ENCODE peak calls at places on chromosomes 13 and 19, in nine cellular contexts. I, T, D, R, A, B, P, Y and Z are unnamed samples.

GRCh38 chr19:58182577-58182988 is 278 bp upstream of the ZNF274 start:
- DNase-seq in I (peak; percentile 93), T (no peak), D (no peak), R (no peak), A (no peak), B (no peak), P (no peak), Y (no peak), Z (no peak)

GRCh38 chr13:46903748-46904147 is 6.9 kb upstream of the HTR2A start:
- DNase-seq in I (no peak), T (peak; percentile 51), D (no peak), R (no peak), A (peak; percentile 45), B (no peak), P (no peak), Y (no peak), Z (peak; percentile 40)

GRCh38 chr13:80011448-80012212 is 329.3 kb downstream of the SPRY2 start:
- DNase-seq in I (peak; percentile 40), T (peak; percentile 73), D (no peak), R (no peak), A (no peak), B (no peak), P (no peak), Y (no peak), Z (peak; percentile 55)

GRCh38 chr19:34269081-34269480 is 14.7 kb downstream of the GARRE1 start:
- DNase-seq in I (no peak), T (no peak), D (no peak), R (no peak), A (no peak), B (no peak), P (no peak), Y (no peak), Z (no peak)

GRCh38 chr19:290539-291521 is at the start of gene PLPP2:
- DNase-seq in I (peak; percentile 65), T (peak; percentile 38), D (no peak), R (peak; percentile 62), A (no peak), B (peak; percentile 23), P (no peak), Y (peak; percentile 51), Z (peak; percentile 17)

GRCh38 chr13:66794340-66795031 is 435.6 kb downstream of the PCDH9 start:
- DNase-seq in I (peak; percentile 18), T (no peak), D (no peak), R (no peak), A (no peak), B (no peak), P (no peak), Y (no peak), Z (no peak)

GRCh38 chr19:47232422-47233211 is 1.6 kb upstream of the BBC3 start:
- DNase-seq in I (peak; percentile 70), T (peak; percentile 56), D (no peak), R (peak; percentile 78), A (peak; percentile 81), B (peak; percentile 74), P (no peak), Y (no peak), Z (peak; percentile 76)

GRCh38 chr13:23506071-23506820 is 64.0 kb upstream of the TNFRSF19 start:
- DNase-seq in I (no peak), T (peak; percentile 12), D (no peak), R (no peak), A (peak; percentile 16), B (peak; percentile 65), P (no peak), Y (no peak), Z (no peak)

GRCh38 chr13:43016226-43016625 is 7.2 kb upstream of the DNAJC15 start:
- DNase-seq in I (no peak), T (no peak), D (no peak), R (no peak), A (no peak), B (no peak), P (no peak), Y (no peak), Z (no peak)

GRCh38 chr13:73870970-73871935 is 263.0 kb downstream of the KLF12 start:
- DNase-seq in I (no peak), T (peak; percentile 93), D (no peak), R (no peak), A (peak; percentile 95), B (peak; percentile 83), P (no peak), Y (no peak), Z (peak; percentile 83)

GRCh38 chr19:47004012-47004465 is 15.6 kb upstream of the NPAS1 start:
- DNase-seq in I (no peak), T (no peak), D (no peak), R (no peak), A (no peak), B (no peak), P (no peak), Y (no peak), Z (no peak)

GRCh38 chr19:38196948-38197656 is 26.9 kb downstream of the DPF1 start:
- DNase-seq in I (no peak), T (no peak), D (no peak), R (no peak), A (no peak), B (no peak), P (no peak), Y (no peak), Z (no peak)

GRCh38 chr13:113143466-113144254 is 14.8 kb upstream of the PROZ start:
- DNase-seq in I (no peak), T (no peak), D (no peak), R (no peak), A (no peak), B (no peak), P (no peak), Y (no peak), Z (no peak)

GRCh38 chr13:26457212-26457611 is 100.3 kb upstream of the WASF3 start:
- DNase-seq in I (no peak), T (no peak), D (no peak), R (peak; percentile 5), A (peak; percentile 48), B (no peak), P (no peak), Y (no peak), Z (no peak)

GRCh38 chr19:45254044-45254531 is 3.0 kb downstream of the MARK4 start:
- DNase-seq in I (no peak), T (no peak), D (no peak), R (no peak), A (no peak), B (no peak), P (no peak), Y (no peak), Z (no peak)

GRCh38 chr19:15201374-15202023 is 704 bp upstream of the NOTCH3 start:
- DNase-seq in I (no peak), T (no peak), D (no peak), R (no peak), A (no peak), B (no peak), P (no peak), Y (no peak), Z (no peak)

GRCh38 chr13:30053904-30054303 is 203.5 kb upstream of the UBL3 start:
- DNase-seq in I (no peak), T (no peak), D (no peak), R (no peak), A (no peak), B (no peak), P (no peak), Y (no peak), Z (no peak)

GRCh38 chr13:76245920-76246319 is 609.8 kb downstream of the LMO7 start:
- DNase-seq in I (no peak), T (no peak), D (no peak), R (no peak), A (no peak), B (no peak), P (no peak), Y (no peak), Z (no peak)

GRCh38 chr13:76250211-76250610 is 614.1 kb downstream of the LMO7 start:
- DNase-seq in I (no peak), T (no peak), D (no peak), R (no peak), A (no peak), B (no peak), P (no peak), Y (no peak), Z (no peak)

GRCh38 chr13:76245216-76245615 is 609.1 kb downstream of the LMO7 start:
- DNase-seq in I (no peak), T (no peak), D (no peak), R (no peak), A (no peak), B (no peak), P (no peak), Y (no peak), Z (no peak)
- TF ChIP-seq CTCF in I (no peak), T (no peak), D (no peak), R (no peak), A (no peak), B (no peak), P (no peak), Y (no peak), Z (no peak)

GRCh38 chr19:50718255-50719118 is 1.1 kb downstream of the SHANK1 start:
- DNase-seq in I (no peak), T (no peak), D (no peak), R (no peak), A (no peak), B (no peak), P (no peak), Y (peak; percentile 55), Z (no peak)
- H3K4me3 ChIP-seq in I (no peak overlapping the region), T (peak overlapping the region; percentile 41), D (peak overlapping the region; percentile 55), R (peak overlapping the region; percentile 56), A (peak overlapping the region; percentile 32), B (peak overlapping the region; percentile 60), P (peak overlapping the region; percentile 51), Y (peak overlapping the region; percentile 62), Z (peak overlapping the region; percentile 61)

DNA sequence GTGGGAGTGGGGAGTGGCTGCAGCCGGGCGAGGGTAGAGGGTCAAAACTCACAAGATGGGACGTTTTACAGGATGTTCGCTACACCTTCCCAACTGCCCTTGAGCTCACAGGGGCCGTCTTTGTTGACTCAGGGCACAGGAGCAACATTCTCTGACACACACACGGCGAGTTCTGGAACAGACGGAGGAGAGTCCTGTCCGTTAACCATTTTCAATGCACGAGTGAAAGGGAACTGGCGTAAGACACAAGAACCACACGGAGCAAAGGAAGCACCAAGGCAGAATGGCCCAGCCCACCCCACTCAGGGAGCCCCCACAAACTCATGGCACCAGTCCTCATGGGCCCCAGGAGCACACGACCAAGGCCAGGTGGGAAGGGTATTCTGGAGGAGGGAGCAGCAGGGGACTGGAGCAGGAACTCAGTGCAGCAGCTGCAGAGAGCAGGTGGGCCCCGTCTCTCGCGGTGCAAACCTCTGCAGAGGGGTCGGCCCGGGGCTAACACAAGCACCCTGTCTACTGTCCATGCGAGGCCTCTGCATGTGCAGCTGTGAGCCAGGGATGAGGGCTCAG is 37.9 kb upstream of the ISYNA1 start:
- DNase-seq in I (no peak), T (no peak), D (no peak), R (no peak), A (no peak), B (no peak), P (no peak), Y (no peak), Z (no peak)
- TF ChIP-seq CTCF in I (no peak), T (no peak), D (no peak), R (no peak), A (no peak), B (no peak), P (no peak), Y (no peak), Z (no peak)

DNA sequence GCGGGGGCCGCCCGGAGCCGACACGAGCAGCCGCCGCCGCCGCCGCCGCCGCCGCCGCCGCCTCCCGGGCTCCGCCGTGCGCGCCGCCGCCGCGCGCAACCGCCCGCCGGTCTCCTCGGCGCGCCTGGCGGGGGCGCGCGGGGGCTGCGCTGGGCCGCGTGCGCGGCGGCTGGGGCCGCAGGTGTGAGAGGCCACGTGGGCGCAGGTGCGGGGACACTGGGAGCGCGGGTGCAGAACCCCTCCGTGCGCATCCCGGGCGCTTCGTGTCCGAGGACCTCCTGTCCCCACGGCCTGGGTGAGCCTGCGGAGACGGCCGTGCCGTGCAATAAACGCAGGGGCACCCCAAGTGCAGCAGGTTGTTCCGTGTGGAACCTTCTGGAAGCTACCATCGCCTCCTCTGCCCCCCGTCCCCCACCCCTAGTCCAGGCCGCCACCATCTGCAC is at the start of gene LINGO3:
- DNase-seq in I (no peak), T (no peak), D (no peak), R (no peak), A (no peak), B (no peak), P (no peak), Y (peak; percentile 60), Z (no peak)
- H3K4me3 ChIP-seq in I (no peak within 1 kb of the TSS), T (peak within 1 kb of the TSS; percentile 19), D (peak within 1 kb of the TSS; percentile 47), R (peak within 1 kb of the TSS; percentile 30), A (peak within 1 kb of the TSS; percentile 32), B (peak within 1 kb of the TSS; percentile 14), P (no peak within 1 kb of the TSS), Y (peak within 1 kb of the TSS; percentile 45), Z (peak within 1 kb of the TSS; percentile 44)